ENCODE peak calls at places on chromosomes 1 and 21, in seven cellular contexts. One of them, this sample, is unnamed.

GRCh38 chr21:29360799-29361765 is 62.4 kb downstream of the BACH1 start:
- DNase-seq in neuronal stem cell: no peak
- DNase-seq in LNCaP clone FGC: no peak
- DNase-seq in brain microvascular endothelial cell: no peak
- DNase-seq in choroid plexus epithelial cell: peak; percentile 38
- DNase-seq in dorsolateral prefrontal cortex: peak; percentile 38
- DNase-seq in CD8-positive, alpha-beta memory T cell: peak; percentile 29
- DNase-seq in this sample: no peak

GRCh38 chr1:111603979-111604378 is 15.6 kb upstream of the RAP1A start:
- DNase-seq in neuronal stem cell: no peak
- DNase-seq in dorsolateral prefrontal cortex: no peak
- DNase-seq in CD8-positive, alpha-beta memory T cell: peak; percentile 80
- DNase-seq in choroid plexus epithelial cell: no peak
- DNase-seq in LNCaP clone FGC: no peak
- DNase-seq in brain microvascular endothelial cell: no peak
- DNase-seq in this sample: no peak

GRCh38 chr1:11690669-11691301 is 725 bp upstream of the DRAXIN start:
- DNase-seq in LNCaP clone FGC: no peak
- DNase-seq in neuronal stem cell: no peak
- DNase-seq in CD8-positive, alpha-beta memory T cell: no peak
- DNase-seq in choroid plexus epithelial cell: no peak
- DNase-seq in dorsolateral prefrontal cortex: no peak
- DNase-seq in brain microvascular endothelial cell: no peak
- DNase-seq in this sample: no peak

GRCh38 chr1:113677250-113678158 is 81.8 kb downstream of the PHTF1 start:
- DNase-seq in dorsolateral prefrontal cortex: no peak
- DNase-seq in choroid plexus epithelial cell: peak; percentile 86
- DNase-seq in CD8-positive, alpha-beta memory T cell: peak; percentile 32
- DNase-seq in LNCaP clone FGC: peak; percentile 33
- DNase-seq in brain microvascular endothelial cell: peak; percentile 86
- DNase-seq in neuronal stem cell: peak; percentile 31
- DNase-seq in this sample: peak; percentile 79

GRCh38 chr1:243946946-243947345 is 96.9 kb upstream of the AKT3 start:
- DNase-seq in choroid plexus epithelial cell: peak; percentile 52
- DNase-seq in LNCaP clone FGC: no peak
- DNase-seq in neuronal stem cell: no peak
- DNase-seq in dorsolateral prefrontal cortex: no peak
- DNase-seq in brain microvascular endothelial cell: no peak
- DNase-seq in CD8-positive, alpha-beta memory T cell: peak; percentile 24
- DNase-seq in this sample: no peak

GRCh38 chr1:192506741-192507155 is 68.8 kb upstream of the RGS1 start:
- DNase-seq in CD8-positive, alpha-beta memory T cell: no peak
- DNase-seq in LNCaP clone FGC: no peak
- DNase-seq in neuronal stem cell: no peak
- DNase-seq in brain microvascular endothelial cell: no peak
- DNase-seq in dorsolateral prefrontal cortex: no peak
- DNase-seq in choroid plexus epithelial cell: peak; percentile 84
- DNase-seq in this sample: no peak

GRCh38 chr1:200873116-200873670 is 412 bp downstream of the GPR25 start:
- DNase-seq in neuronal stem cell: no peak
- DNase-seq in LNCaP clone FGC: no peak
- DNase-seq in CD8-positive, alpha-beta memory T cell: no peak
- DNase-seq in brain microvascular endothelial cell: no peak
- DNase-seq in dorsolateral prefrontal cortex: no peak
- DNase-seq in choroid plexus epithelial cell: no peak
- DNase-seq in this sample: no peak

GRCh38 chr1:171707583-171707982 is 34.3 kb downstream of the VAMP4 start:
- DNase-seq in choroid plexus epithelial cell: no peak
- DNase-seq in dorsolateral prefrontal cortex: no peak
- DNase-seq in neuronal stem cell: no peak
- DNase-seq in brain microvascular endothelial cell: no peak
- DNase-seq in LNCaP clone FGC: no peak
- DNase-seq in CD8-positive, alpha-beta memory T cell: no peak
- DNase-seq in this sample: no peak

GRCh38 chr1:192739476-192740184 is 69.2 kb upstream of the RGS2 start:
- DNase-seq in neuronal stem cell: no peak
- DNase-seq in choroid plexus epithelial cell: no peak
- DNase-seq in brain microvascular endothelial cell: no peak
- DNase-seq in LNCaP clone FGC: no peak
- DNase-seq in dorsolateral prefrontal cortex: no peak
- DNase-seq in CD8-positive, alpha-beta memory T cell: no peak
- DNase-seq in this sample: no peak

GRCh38 chr1:115188680-115189395 is 99.5 kb upstream of the TSPAN2 start:
- DNase-seq in neuronal stem cell: no peak
- DNase-seq in LNCaP clone FGC: no peak
- DNase-seq in brain microvascular endothelial cell: no peak
- DNase-seq in dorsolateral prefrontal cortex: no peak
- DNase-seq in choroid plexus epithelial cell: no peak
- DNase-seq in CD8-positive, alpha-beta memory T cell: no peak
- DNase-seq in this sample: no peak

GRCh38 chr1:39214021-39214713 is 9.7 kb downstream of the MACF1 start:
- DNase-seq in CD8-positive, alpha-beta memory T cell: no peak
- DNase-seq in brain microvascular endothelial cell: no peak
- DNase-seq in LNCaP clone FGC: peak; percentile 22
- DNase-seq in dorsolateral prefrontal cortex: peak; percentile 66
- DNase-seq in choroid plexus epithelial cell: peak; percentile 34
- DNase-seq in neuronal stem cell: peak; percentile 88
- DNase-seq in this sample: peak; percentile 69

GRCh38 chr1:35180776-35181374 is 12.1 kb downstream of the SFPQ start:
- DNase-seq in choroid plexus epithelial cell: no peak
- DNase-seq in neuronal stem cell: no peak
- DNase-seq in brain microvascular endothelial cell: peak; percentile 36
- DNase-seq in CD8-positive, alpha-beta memory T cell: no peak
- DNase-seq in LNCaP clone FGC: no peak
- DNase-seq in dorsolateral prefrontal cortex: no peak
- DNase-seq in this sample: no peak

GRCh38 chr1:47584249-47584648 is 146.4 kb downstream of the FOXD2 start:
- DNase-seq in dorsolateral prefrontal cortex: no peak
- DNase-seq in neuronal stem cell: no peak
- DNase-seq in choroid plexus epithelial cell: no peak
- DNase-seq in CD8-positive, alpha-beta memory T cell: no peak
- DNase-seq in LNCaP clone FGC: no peak
- DNase-seq in brain microvascular endothelial cell: no peak
- DNase-seq in this sample: no peak

GRCh38 chr1:211775208-211775607 is 55.4 kb downstream of the LPGAT1 start:
- DNase-seq in CD8-positive, alpha-beta memory T cell: no peak
- DNase-seq in brain microvascular endothelial cell: no peak
- DNase-seq in neuronal stem cell: no peak
- DNase-seq in choroid plexus epithelial cell: no peak
- DNase-seq in dorsolateral prefrontal cortex: no peak
- DNase-seq in LNCaP clone FGC: no peak
- DNase-seq in this sample: peak; percentile 15

GRCh38 chr1:65658122-65658521 is 134.6 kb upstream of the PDE4B start:
- DNase-seq in LNCaP clone FGC: no peak
- DNase-seq in choroid plexus epithelial cell: no peak
- DNase-seq in neuronal stem cell: no peak
- DNase-seq in CD8-positive, alpha-beta memory T cell: no peak
- DNase-seq in brain microvascular endothelial cell: no peak
- DNase-seq in dorsolateral prefrontal cortex: no peak
- DNase-seq in this sample: peak; percentile 6

GRCh38 chr1:67647036-67647798 is 37.8 kb upstream of the GADD45A start:
- DNase-seq in CD8-positive, alpha-beta memory T cell: no peak
- DNase-seq in brain microvascular endothelial cell: no peak
- DNase-seq in LNCaP clone FGC: peak; percentile 77
- DNase-seq in dorsolateral prefrontal cortex: no peak
- DNase-seq in neuronal stem cell: no peak
- DNase-seq in choroid plexus epithelial cell: no peak
- DNase-seq in this sample: no peak

GRCh38 chr21:21971384-21971783 is 973.2 kb downstream of the NCAM2 start:
- DNase-seq in brain microvascular endothelial cell: no peak
- DNase-seq in choroid plexus epithelial cell: peak; percentile 1
- DNase-seq in CD8-positive, alpha-beta memory T cell: no peak
- DNase-seq in neuronal stem cell: no peak
- DNase-seq in dorsolateral prefrontal cortex: no peak
- DNase-seq in LNCaP clone FGC: no peak
- DNase-seq in this sample: peak; percentile 6

GRCh38 chr1:73901656-73902276 is 296.2 kb downstream of the LRRIQ3 start:
- DNase-seq in dorsolateral prefrontal cortex: no peak
- DNase-seq in LNCaP clone FGC: no peak
- DNase-seq in CD8-positive, alpha-beta memory T cell: no peak
- DNase-seq in neuronal stem cell: no peak
- DNase-seq in choroid plexus epithelial cell: no peak
- DNase-seq in brain microvascular endothelial cell: no peak
- DNase-seq in this sample: no peak

GRCh38 chr1:243587823-243588560 is 262.1 kb downstream of the AKT3 start:
- DNase-seq in choroid plexus epithelial cell: no peak
- DNase-seq in CD8-positive, alpha-beta memory T cell: no peak
- DNase-seq in LNCaP clone FGC: no peak
- DNase-seq in neuronal stem cell: no peak
- DNase-seq in brain microvascular endothelial cell: no peak
- DNase-seq in dorsolateral prefrontal cortex: no peak
- DNase-seq in this sample: no peak

GRCh38 chr1:32045770-32046169 is 27.0 kb upstream of the TMEM39B start:
- DNase-seq in dorsolateral prefrontal cortex: no peak
- DNase-seq in brain microvascular endothelial cell: no peak
- DNase-seq in choroid plexus epithelial cell: no peak
- DNase-seq in LNCaP clone FGC: no peak
- DNase-seq in neuronal stem cell: no peak
- DNase-seq in CD8-positive, alpha-beta memory T cell: no peak
- DNase-seq in this sample: no peak

GRCh38 chr1:2235300-2235998 is 7.3 kb downstream of the SKI start:
- DNase-seq in dorsolateral prefrontal cortex: no peak
- DNase-seq in neuronal stem cell: no peak
- DNase-seq in LNCaP clone FGC: no peak
- DNase-seq in CD8-positive, alpha-beta memory T cell: no peak
- DNase-seq in brain microvascular endothelial cell: no peak
- DNase-seq in choroid plexus epithelial cell: no peak
- DNase-seq in this sample: no peak
- H3K4me3 ChIP-seq in dorsolateral prefrontal cortex: peak overlapping the region; percentile 9
- H3K4me3 ChIP-seq in neuronal stem cell: no peak overlapping the region
- H3K4me3 ChIP-seq in LNCaP clone FGC: no peak overlapping the region
- H3K4me3 ChIP-seq in CD8-positive, alpha-beta memory T cell: no peak overlapping the region
- H3K4me3 ChIP-seq in brain microvascular endothelial cell: no peak overlapping the region
- H3K4me3 ChIP-seq in choroid plexus epithelial cell: no peak overlapping the region
- H3K4me3 ChIP-seq in this sample: peak overlapping the region; percentile 29

DNA sequence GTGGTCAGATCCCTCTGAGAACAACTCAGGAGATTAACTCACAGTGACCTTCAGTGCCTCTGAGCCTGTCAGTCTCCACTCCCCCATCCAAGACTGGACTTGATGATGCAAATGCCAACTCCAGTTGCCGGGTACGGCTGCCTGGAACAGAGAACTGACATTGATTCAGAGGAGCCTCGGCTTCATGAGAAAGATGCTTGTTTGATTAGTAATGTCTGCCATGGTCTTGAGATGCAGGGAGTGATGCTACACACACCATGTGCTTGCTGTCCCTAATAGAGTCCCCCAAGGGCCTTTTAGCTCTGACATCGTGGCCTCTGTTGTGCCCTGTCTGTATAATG is 51.8 kb upstream of the LRP8 start:
- DNase-seq in dorsolateral prefrontal cortex: no peak
- DNase-seq in CD8-positive, alpha-beta memory T cell: no peak
- DNase-seq in LNCaP clone FGC: no peak
- DNase-seq in brain microvascular endothelial cell: no peak
- DNase-seq in choroid plexus epithelial cell: no peak
- DNase-seq in neuronal stem cell: no peak
- DNase-seq in this sample: no peak
- H3K4me3 ChIP-seq in dorsolateral prefrontal cortex: no peak overlapping the region
- H3K4me3 ChIP-seq in CD8-positive, alpha-beta memory T cell: no peak overlapping the region
- H3K4me3 ChIP-seq in LNCaP clone FGC: no peak overlapping the region
- H3K4me3 ChIP-seq in brain microvascular endothelial cell: no peak overlapping the region
- H3K4me3 ChIP-seq in choroid plexus epithelial cell: no peak overlapping the region
- H3K4me3 ChIP-seq in neuronal stem cell: no peak overlapping the region
- H3K4me3 ChIP-seq in this sample: no peak overlapping the region

DNA sequence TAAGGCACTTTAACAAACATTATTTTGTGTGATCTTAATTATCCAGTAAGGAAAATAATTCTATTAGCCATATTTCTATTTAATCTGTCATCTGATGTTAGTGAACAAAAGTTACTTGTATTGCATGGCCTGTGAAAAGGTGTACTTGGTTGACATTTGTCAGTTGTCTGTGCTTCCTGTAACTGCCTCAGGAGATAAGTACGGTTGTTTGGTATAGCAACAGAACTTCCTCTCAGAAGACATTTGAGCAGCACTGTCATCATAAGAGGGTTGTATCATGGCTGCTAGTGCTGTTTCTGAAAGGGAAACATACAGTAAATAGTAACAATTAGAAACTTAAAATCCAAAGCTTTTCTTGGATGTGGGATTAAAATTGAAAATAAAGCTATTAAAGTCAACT is 3.4 kb downstream of the BLZF1 start:
- DNase-seq in CD8-positive, alpha-beta memory T cell: no peak
- DNase-seq in choroid plexus epithelial cell: no peak
- DNase-seq in dorsolateral prefrontal cortex: no peak
- DNase-seq in neuronal stem cell: no peak
- DNase-seq in brain microvascular endothelial cell: no peak
- DNase-seq in LNCaP clone FGC: no peak
- DNase-seq in this sample: no peak
- H3K4me3 ChIP-seq in CD8-positive, alpha-beta memory T cell: no peak overlapping the region
- H3K4me3 ChIP-seq in choroid plexus epithelial cell: no peak overlapping the region
- H3K4me3 ChIP-seq in dorsolateral prefrontal cortex: no peak overlapping the region
- H3K4me3 ChIP-seq in neuronal stem cell: no peak overlapping the region
- H3K4me3 ChIP-seq in brain microvascular endothelial cell: no peak overlapping the region
- H3K4me3 ChIP-seq in LNCaP clone FGC: no peak overlapping the region
- H3K4me3 ChIP-seq in this sample: no peak overlapping the region

DNA sequence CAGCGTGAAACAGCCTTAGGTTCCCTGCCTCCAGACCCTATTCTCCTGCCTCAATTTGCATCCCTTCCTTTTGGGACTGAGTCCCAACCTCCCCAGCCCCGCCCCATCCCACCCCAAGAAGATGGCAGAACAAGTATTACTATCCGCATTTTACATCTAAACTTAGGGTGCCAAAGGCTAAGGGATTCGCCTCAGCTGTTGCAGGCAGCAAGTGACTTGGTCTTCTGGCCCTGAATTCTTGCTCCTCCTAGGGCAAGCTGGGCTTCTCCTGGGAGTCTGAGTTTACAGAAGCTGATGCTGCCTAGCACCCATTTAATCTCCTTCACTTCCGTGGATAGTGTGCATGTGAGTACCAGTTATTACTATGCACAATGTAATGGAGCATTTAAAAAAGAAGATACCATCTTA is 161.3 kb upstream of the NR5A2 start:
- DNase-seq in choroid plexus epithelial cell: no peak
- DNase-seq in dorsolateral prefrontal cortex: no peak
- DNase-seq in brain microvascular endothelial cell: no peak
- DNase-seq in neuronal stem cell: no peak
- DNase-seq in LNCaP clone FGC: no peak
- DNase-seq in CD8-positive, alpha-beta memory T cell: no peak
- DNase-seq in this sample: no peak
- H3K4me3 ChIP-seq in choroid plexus epithelial cell: no peak overlapping the region
- H3K4me3 ChIP-seq in dorsolateral prefrontal cortex: no peak overlapping the region
- H3K4me3 ChIP-seq in brain microvascular endothelial cell: no peak overlapping the region
- H3K4me3 ChIP-seq in neuronal stem cell: no peak overlapping the region
- H3K4me3 ChIP-seq in LNCaP clone FGC: no peak overlapping the region
- H3K4me3 ChIP-seq in CD8-positive, alpha-beta memory T cell: no peak overlapping the region
- H3K4me3 ChIP-seq in this sample: no peak overlapping the region

GRCh38 chr1:54864460-54865208 is 22.4 kb downstream of the DHCR24 start:
- DNase-seq in choroid plexus epithelial cell: no peak
- DNase-seq in neuronal stem cell: no peak
- DNase-seq in brain microvascular endothelial cell: no peak
- DNase-seq in LNCaP clone FGC: no peak
- DNase-seq in dorsolateral prefrontal cortex: no peak
- DNase-seq in CD8-positive, alpha-beta memory T cell: no peak
- DNase-seq in this sample: peak; percentile 73
- H3K4me3 ChIP-seq in choroid plexus epithelial cell: no peak overlapping the region
- H3K4me3 ChIP-seq in neuronal stem cell: no peak overlapping the region
- H3K4me3 ChIP-seq in brain microvascular endothelial cell: no peak overlapping the region
- H3K4me3 ChIP-seq in LNCaP clone FGC: no peak overlapping the region
- H3K4me3 ChIP-seq in dorsolateral prefrontal cortex: no peak overlapping the region
- H3K4me3 ChIP-seq in CD8-positive, alpha-beta memory T cell: no peak overlapping the region
- H3K4me3 ChIP-seq in this sample: no peak overlapping the region